ENCODE peak calls at places on chromosomes 12 and 14, in five cellular contexts. One of them, this sample, is unnamed.

GRCh38 chr12:24902521-24903304 is 46.2 kb downstream of the BCAT1 start:
- DNase-seq in PC-3: no peak
- DNase-seq in fibroblast of the aortic adventitia: no peak
- DNase-seq in CD8-positive, alpha-beta T cell: no peak
- DNase-seq in Calu3: no peak
- DNase-seq in this sample: no peak

GRCh38 chr12:103824290-103824689 is 16.7 kb downstream of the NT5DC3 start:
- DNase-seq in fibroblast of the aortic adventitia: no peak
- DNase-seq in CD8-positive, alpha-beta T cell: no peak
- DNase-seq in PC-3: no peak
- DNase-seq in Calu3: no peak
- DNase-seq in this sample: no peak

GRCh38 chr14:100439781-100440180 is 116.6 kb downstream of the SLC25A47 start:
- DNase-seq in CD8-positive, alpha-beta T cell: no peak
- DNase-seq in fibroblast of the aortic adventitia: peak; percentile 81
- DNase-seq in Calu3: no peak
- DNase-seq in PC-3: peak; percentile 44
- DNase-seq in this sample: no peak

GRCh38 chr14:30223385-30223785 is 295.7 kb upstream of the PRKD1 start:
- DNase-seq in Calu3: peak; percentile 87
- DNase-seq in CD8-positive, alpha-beta T cell: no peak
- DNase-seq in fibroblast of the aortic adventitia: peak; percentile 93
- DNase-seq in PC-3: peak; percentile 99
- DNase-seq in this sample: no peak

GRCh38 chr14:49945448-49946319 is 52.8 kb downstream of the ARF6 start:
- DNase-seq in CD8-positive, alpha-beta T cell: peak; percentile 15
- DNase-seq in fibroblast of the aortic adventitia: no peak
- DNase-seq in PC-3: no peak
- DNase-seq in Calu3: no peak
- DNase-seq in this sample: peak; percentile 8

GRCh38 chr14:100022772-100023451 is 42.3 kb upstream of the EVL start:
- DNase-seq in Calu3: no peak
- DNase-seq in CD8-positive, alpha-beta T cell: no peak
- DNase-seq in PC-3: no peak
- DNase-seq in fibroblast of the aortic adventitia: peak; percentile 83
- DNase-seq in this sample: no peak

GRCh38 chr12:28827841-28828240 is 321.2 kb upstream of the FAR2 start:
- DNase-seq in CD8-positive, alpha-beta T cell: no peak
- DNase-seq in Calu3: no peak
- DNase-seq in PC-3: no peak
- DNase-seq in fibroblast of the aortic adventitia: no peak
- DNase-seq in this sample: no peak

GRCh38 chr14:101033006-101033405 is 129.5 kb upstream of the RTL1 start:
- DNase-seq in Calu3: no peak
- DNase-seq in PC-3: no peak
- DNase-seq in fibroblast of the aortic adventitia: no peak
- DNase-seq in CD8-positive, alpha-beta T cell: no peak
- DNase-seq in this sample: no peak

GRCh38 chr14:35068238-35069012 is 22.4 kb downstream of the FAM177A1 start:
- DNase-seq in Calu3: no peak
- DNase-seq in fibroblast of the aortic adventitia: peak; percentile 14
- DNase-seq in CD8-positive, alpha-beta T cell: no peak
- DNase-seq in PC-3: no peak
- DNase-seq in this sample: no peak

GRCh38 chr12:111438501-111438900 is 32.8 kb downstream of the SH2B3 start:
- DNase-seq in fibroblast of the aortic adventitia: peak; percentile 44
- DNase-seq in PC-3: peak; percentile 23
- DNase-seq in Calu3: peak; percentile 80
- DNase-seq in CD8-positive, alpha-beta T cell: peak; percentile 80
- DNase-seq in this sample: peak; percentile 63

GRCh38 chr12:45231515-45232145 is 15.7 kb downstream of the ANO6 start:
- DNase-seq in CD8-positive, alpha-beta T cell: no peak
- DNase-seq in PC-3: peak; percentile 81
- DNase-seq in fibroblast of the aortic adventitia: peak; percentile 87
- DNase-seq in Calu3: no peak
- DNase-seq in this sample: no peak

GRCh38 chr14:24861083-24861630 is 188.8 kb downstream of the STXBP6 start:
- DNase-seq in fibroblast of the aortic adventitia: peak; percentile 50
- DNase-seq in CD8-positive, alpha-beta T cell: no peak
- DNase-seq in PC-3: no peak
- DNase-seq in Calu3: peak; percentile 33
- DNase-seq in this sample: no peak

GRCh38 chr14:80587096-80587724 is 354.3 kb downstream of the CEP128 start:
- DNase-seq in fibroblast of the aortic adventitia: peak; percentile 69
- DNase-seq in Calu3: no peak
- DNase-seq in CD8-positive, alpha-beta T cell: no peak
- DNase-seq in PC-3: peak; percentile 66
- DNase-seq in this sample: no peak

GRCh38 chr14:104820669-104821228 is 19.8 kb downstream of the ZBTB42 start:
- DNase-seq in CD8-positive, alpha-beta T cell: no peak
- DNase-seq in PC-3: no peak
- DNase-seq in Calu3: peak; percentile 81
- DNase-seq in fibroblast of the aortic adventitia: peak; percentile 57
- DNase-seq in this sample: no peak

GRCh38 chr14:53167602-53168328 is 14.6 kb upstream of the DDHD1 start:
- DNase-seq in Calu3: no peak
- DNase-seq in fibroblast of the aortic adventitia: peak; percentile 52
- DNase-seq in CD8-positive, alpha-beta T cell: no peak
- DNase-seq in PC-3: no peak
- DNase-seq in this sample: no peak

GRCh38 chr14:32202941-32203882 is at the start of gene RNU6-8:
- DNase-seq in fibroblast of the aortic adventitia: peak; percentile 82
- DNase-seq in CD8-positive, alpha-beta T cell: peak; percentile 85
- DNase-seq in PC-3: peak; percentile 92
- DNase-seq in Calu3: peak; percentile 90
- DNase-seq in this sample: peak; percentile 82

GRCh38 chr12:46303039-46303666 is 34.3 kb upstream of the SLC38A1 start:
- DNase-seq in Calu3: peak; percentile 16
- DNase-seq in CD8-positive, alpha-beta T cell: peak; percentile 59
- DNase-seq in PC-3: peak; percentile 60
- DNase-seq in fibroblast of the aortic adventitia: peak; percentile 55
- DNase-seq in this sample: peak; percentile 64

GRCh38 chr12:40137252-40137651 is 31.4 kb upstream of the SLC2A13 start:
- DNase-seq in fibroblast of the aortic adventitia: no peak
- DNase-seq in PC-3: no peak
- DNase-seq in CD8-positive, alpha-beta T cell: no peak
- DNase-seq in Calu3: no peak
- DNase-seq in this sample: no peak

GRCh38 chr12:14880890-14881453 is 4.7 kb downstream of the MGP start:
- DNase-seq in fibroblast of the aortic adventitia: no peak
- DNase-seq in CD8-positive, alpha-beta T cell: no peak
- DNase-seq in PC-3: no peak
- DNase-seq in Calu3: no peak
- DNase-seq in this sample: no peak

GRCh38 chr12:15168279-15168678 is 52.9 kb downstream of the RERG start:
- DNase-seq in PC-3: no peak
- DNase-seq in fibroblast of the aortic adventitia: no peak
- DNase-seq in CD8-positive, alpha-beta T cell: no peak
- DNase-seq in Calu3: no peak
- DNase-seq in this sample: no peak

GRCh38 chr12:55721601-55722213 is 1.5 kb downstream of the RDH5 start:
- DNase-seq in PC-3: peak; percentile 51
- DNase-seq in fibroblast of the aortic adventitia: no peak
- DNase-seq in CD8-positive, alpha-beta T cell: no peak
- DNase-seq in Calu3: no peak
- DNase-seq in this sample: no peak

This sample was measured in immature natural killer cell.